ENCODE peak calls at places on chromosomes 5 and 9, in six cellular contexts. U is T-helper 17 cell, Y is sciatic nerve, B is Right ventricle myocardium superior, M is PC-3, Z is HepG2. R is an unnamed sample.

GRCh38 chr5:98779264-98779877 is 5.9 kb downstream of the RGMB start:
- ATAC-seq in U (no peak), Y (no peak), B (peak), M (no peak), Z (peak), R (no peak)

GRCh38 chr9:107751522-107752235 is 262.1 kb upstream of the KLF4 start:
- ATAC-seq in U (no peak), Y (peak), B (no peak), M (peak), Z (peak), R (peak)

GRCh38 chr5:134451618-134452505 is 40.2 kb upstream of the CDKN2AIPNL start:
- ATAC-seq in U (no peak), Y (peak), B (peak), M (peak), Z (peak), R (peak)

GRCh38 chr5:102453716-102454115 is 45.1 kb downstream of the SLCO6A1 start:
- ATAC-seq in U (no peak), Y (no peak), B (no peak), M (no peak), Z (peak), R (no peak)

GRCh38 chr9:21777701-21778100 is 24.7 kb upstream of the MTAP start:
- ATAC-seq in U (peak), Y (no peak), B (no peak), M (peak), Z (no peak), R (no peak)

GRCh38 chr9:21677834-21678233 is 124.6 kb upstream of the MTAP start:
- ATAC-seq in U (no peak), Y (no peak), B (no peak), M (peak), Z (no peak), R (no peak)

GRCh38 chr5:138603521-138603920 is 28.3 kb upstream of the HSPA9 start:
- ATAC-seq in U (peak), Y (no peak), B (no peak), M (no peak), Z (peak), R (no peak)

GRCh38 chr9:6090272-6090671 is 74.8 kb upstream of the RANBP6 start:
- ATAC-seq in U (no peak), Y (no peak), B (peak), M (no peak), Z (no peak), R (no peak)

GRCh38 chr5:147689436-147689835 is 93.1 kb downstream of the JAKMIP2 start:
- ATAC-seq in U (no peak), Y (peak), B (no peak), M (no peak), Z (no peak), R (peak)

GRCh38 chr9:89739531-89740315 is 134.9 kb downstream of the GADD45G start:
- ATAC-seq in U (no peak), Y (no peak), B (no peak), M (no peak), Z (no peak), R (no peak)

GRCh38 chr5:104096451-104096850 is 533.9 kb upstream of the NUDT12 start:
- ATAC-seq in U (no peak), Y (no peak), B (no peak), M (no peak), Z (no peak), R (no peak)

GRCh38 chr5:66410056-66410455 is 186.1 kb upstream of the MAST4 start:
- ATAC-seq in U (no peak), Y (no peak), B (no peak), M (no peak), Z (no peak), R (no peak)

GRCh38 chr9:77131411-77131810 is 45.9 kb upstream of the VPS13A start:
- ATAC-seq in U (no peak), Y (no peak), B (no peak), M (no peak), Z (no peak), R (no peak)

GRCh38 chr5:74538206-74538661 is 102.3 kb downstream of the ENC1 start:
- ATAC-seq in U (no peak), Y (peak), B (peak), M (no peak), Z (peak), R (peak)

GRCh38 chr5:150322202-150322601 is 19.5 kb upstream of the ARSI start:
- ATAC-seq in U (no peak), Y (no peak), B (no peak), M (peak), Z (no peak), R (no peak)

GRCh38 chr9:85478847-85479246 is 262.9 kb downstream of the AGTPBP1 start:
- ATAC-seq in U (no peak), Y (peak), B (peak), M (no peak), Z (no peak), R (peak)

GRCh38 chr5:74199436-74200210 is 440.9 kb downstream of the ENC1 start:
- ATAC-seq in U (no peak), Y (no peak), B (no peak), M (no peak), Z (no peak), R (no peak)

GRCh38 chr5:68757813-68758212 is 336.0 kb upstream of the SLC30A5 start:
- ATAC-seq in U (no peak), Y (no peak), B (no peak), M (no peak), Z (no peak), R (no peak)

GRCh38 chr5:96292582-96293247 is 140.3 kb downstream of the PCSK1 start:
- ATAC-seq in U (no peak), Y (peak), B (peak), M (no peak), Z (no peak), R (peak)

R was measured in gastroesophageal sphincter.